ENCODE peak calls at places on chromosomes 6 and 20, in six cellular contexts. One of them, this sample, is unnamed.

GRCh38 chr6:29631209-29631810 is 1.7 kb downstream of the GABBR1 start:
- DNase-seq in CD4-positive, alpha-beta T cell: no peak
- DNase-seq in uterus: no peak
- DNase-seq in fibroblast of villous mesenchyme: peak; percentile 15
- DNase-seq in heart right ventricle: no peak
- DNase-seq in nephron progenitor cell: peak; percentile 29
- DNase-seq in this sample: no peak

GRCh38 chr6:107106165-107106564 is 9.2 kb downstream of the BEND3 start:
- DNase-seq in uterus: no peak
- DNase-seq in fibroblast of villous mesenchyme: no peak
- DNase-seq in nephron progenitor cell: no peak
- DNase-seq in CD4-positive, alpha-beta T cell: no peak
- DNase-seq in heart right ventricle: no peak
- DNase-seq in this sample: no peak

GRCh38 chr20:22315771-22316170 is 268.6 kb downstream of the FOXA2 start:
- DNase-seq in fibroblast of villous mesenchyme: no peak
- DNase-seq in CD4-positive, alpha-beta T cell: no peak
- DNase-seq in heart right ventricle: no peak
- DNase-seq in uterus: no peak
- DNase-seq in nephron progenitor cell: no peak
- DNase-seq in this sample: no peak

GRCh38 chr6:70980800-70981199 is 23.9 kb upstream of the B3GAT2 start:
- DNase-seq in nephron progenitor cell: no peak
- DNase-seq in fibroblast of villous mesenchyme: no peak
- DNase-seq in CD4-positive, alpha-beta T cell: no peak
- DNase-seq in uterus: no peak
- DNase-seq in heart right ventricle: no peak
- DNase-seq in this sample: no peak

GRCh38 chr6:150867117-150867516 is 1.6 kb downstream of the MTHFD1L start:
- DNase-seq in uterus: no peak
- DNase-seq in nephron progenitor cell: peak; percentile 5
- DNase-seq in heart right ventricle: no peak
- DNase-seq in CD4-positive, alpha-beta T cell: no peak
- DNase-seq in fibroblast of villous mesenchyme: no peak
- DNase-seq in this sample: no peak

GRCh38 chr20:64278319-64278681 is 22.8 kb downstream of the PCMTD2 start:
- DNase-seq in heart right ventricle: no peak
- DNase-seq in nephron progenitor cell: no peak
- DNase-seq in CD4-positive, alpha-beta T cell: no peak
- DNase-seq in uterus: no peak
- DNase-seq in fibroblast of villous mesenchyme: no peak
- DNase-seq in this sample: no peak

GRCh38 chr20:19907326-19908056 is 109.7 kb upstream of the NAA20 start:
- DNase-seq in fibroblast of villous mesenchyme: peak; percentile 35
- DNase-seq in CD4-positive, alpha-beta T cell: no peak
- DNase-seq in uterus: no peak
- DNase-seq in nephron progenitor cell: no peak
- DNase-seq in heart right ventricle: no peak
- DNase-seq in this sample: no peak

GRCh38 chr20:37343212-37343993 is 2.5 kb upstream of the SRC start:
- DNase-seq in CD4-positive, alpha-beta T cell: no peak
- DNase-seq in nephron progenitor cell: no peak
- DNase-seq in uterus: no peak
- DNase-seq in heart right ventricle: no peak
- DNase-seq in fibroblast of villous mesenchyme: no peak
- DNase-seq in this sample: no peak

GRCh38 chr20:34516874-34517542 is 786 bp downstream of the DYNLRB1 start:
- DNase-seq in CD4-positive, alpha-beta T cell: no peak
- DNase-seq in uterus: peak; percentile 28
- DNase-seq in nephron progenitor cell: peak; percentile 23
- DNase-seq in heart right ventricle: no peak
- DNase-seq in fibroblast of villous mesenchyme: peak; percentile 32
- DNase-seq in this sample: no peak

GRCh38 chr6:45532626-45533258 is 155.0 kb upstream of the SUPT3H start:
- DNase-seq in nephron progenitor cell: no peak
- DNase-seq in heart right ventricle: no peak
- DNase-seq in uterus: no peak
- DNase-seq in CD4-positive, alpha-beta T cell: no peak
- DNase-seq in fibroblast of villous mesenchyme: peak; percentile 86
- DNase-seq in this sample: no peak

GRCh38 chr20:54398814-54399213 is 76.6 kb upstream of the DOK5 start:
- DNase-seq in uterus: no peak
- DNase-seq in heart right ventricle: no peak
- DNase-seq in nephron progenitor cell: no peak
- DNase-seq in CD4-positive, alpha-beta T cell: no peak
- DNase-seq in fibroblast of villous mesenchyme: no peak
- DNase-seq in this sample: no peak

GRCh38 chr20:8127553-8128255 is 4.4 kb upstream of the PLCB1 start:
- DNase-seq in uterus: no peak
- DNase-seq in nephron progenitor cell: no peak
- DNase-seq in fibroblast of villous mesenchyme: peak; percentile 45
- DNase-seq in CD4-positive, alpha-beta T cell: no peak
- DNase-seq in heart right ventricle: no peak
- DNase-seq in this sample: no peak

GRCh38 chr6:159933077-159933476 is 35.8 kb upstream of the IGF2R start:
- DNase-seq in fibroblast of villous mesenchyme: no peak
- DNase-seq in heart right ventricle: no peak
- DNase-seq in CD4-positive, alpha-beta T cell: no peak
- DNase-seq in uterus: no peak
- DNase-seq in nephron progenitor cell: no peak
- DNase-seq in this sample: no peak

GRCh38 chr6:67210450-67210849 is 1424.6 kb upstream of the ADGRB3 start:
- DNase-seq in nephron progenitor cell: no peak
- DNase-seq in fibroblast of villous mesenchyme: peak; percentile 1
- DNase-seq in CD4-positive, alpha-beta T cell: no peak
- DNase-seq in uterus: no peak
- DNase-seq in heart right ventricle: no peak
- DNase-seq in this sample: no peak

GRCh38 chr6:108592371-108593337 is 31.9 kb downstream of the FOXO3 start:
- DNase-seq in fibroblast of villous mesenchyme: peak; percentile 78
- DNase-seq in nephron progenitor cell: peak; percentile 25
- DNase-seq in uterus: peak; percentile 61
- DNase-seq in CD4-positive, alpha-beta T cell: peak; percentile 21
- DNase-seq in heart right ventricle: no peak
- DNase-seq in this sample: peak; percentile 79

GRCh38 chr20:36093025-36093803 is 61.3 kb upstream of the EPB41L1 start:
- DNase-seq in heart right ventricle: peak; percentile 47
- DNase-seq in fibroblast of villous mesenchyme: no peak
- DNase-seq in nephron progenitor cell: peak; percentile 33
- DNase-seq in CD4-positive, alpha-beta T cell: peak; percentile 29
- DNase-seq in uterus: peak; percentile 34
- DNase-seq in this sample: no peak

GRCh38 chr6:75643173-75643572 is 41.5 kb downstream of the SENP6 start:
- DNase-seq in uterus: no peak
- DNase-seq in nephron progenitor cell: no peak
- DNase-seq in heart right ventricle: no peak
- DNase-seq in fibroblast of villous mesenchyme: peak; percentile 51
- DNase-seq in CD4-positive, alpha-beta T cell: no peak
- DNase-seq in this sample: no peak

GRCh38 chr20:22402550-22402949 is 181.8 kb downstream of the FOXA2 start:
- DNase-seq in nephron progenitor cell: no peak
- DNase-seq in heart right ventricle: no peak
- DNase-seq in CD4-positive, alpha-beta T cell: no peak
- DNase-seq in uterus: no peak
- DNase-seq in fibroblast of villous mesenchyme: no peak
- DNase-seq in this sample: no peak

GRCh38 chr6:39169448-39170344 is 54.7 kb upstream of the SAYSD1 start:
- DNase-seq in heart right ventricle: no peak
- DNase-seq in uterus: no peak
- DNase-seq in CD4-positive, alpha-beta T cell: no peak
- DNase-seq in nephron progenitor cell: no peak
- DNase-seq in fibroblast of villous mesenchyme: no peak
- DNase-seq in this sample: no peak

DNA sequence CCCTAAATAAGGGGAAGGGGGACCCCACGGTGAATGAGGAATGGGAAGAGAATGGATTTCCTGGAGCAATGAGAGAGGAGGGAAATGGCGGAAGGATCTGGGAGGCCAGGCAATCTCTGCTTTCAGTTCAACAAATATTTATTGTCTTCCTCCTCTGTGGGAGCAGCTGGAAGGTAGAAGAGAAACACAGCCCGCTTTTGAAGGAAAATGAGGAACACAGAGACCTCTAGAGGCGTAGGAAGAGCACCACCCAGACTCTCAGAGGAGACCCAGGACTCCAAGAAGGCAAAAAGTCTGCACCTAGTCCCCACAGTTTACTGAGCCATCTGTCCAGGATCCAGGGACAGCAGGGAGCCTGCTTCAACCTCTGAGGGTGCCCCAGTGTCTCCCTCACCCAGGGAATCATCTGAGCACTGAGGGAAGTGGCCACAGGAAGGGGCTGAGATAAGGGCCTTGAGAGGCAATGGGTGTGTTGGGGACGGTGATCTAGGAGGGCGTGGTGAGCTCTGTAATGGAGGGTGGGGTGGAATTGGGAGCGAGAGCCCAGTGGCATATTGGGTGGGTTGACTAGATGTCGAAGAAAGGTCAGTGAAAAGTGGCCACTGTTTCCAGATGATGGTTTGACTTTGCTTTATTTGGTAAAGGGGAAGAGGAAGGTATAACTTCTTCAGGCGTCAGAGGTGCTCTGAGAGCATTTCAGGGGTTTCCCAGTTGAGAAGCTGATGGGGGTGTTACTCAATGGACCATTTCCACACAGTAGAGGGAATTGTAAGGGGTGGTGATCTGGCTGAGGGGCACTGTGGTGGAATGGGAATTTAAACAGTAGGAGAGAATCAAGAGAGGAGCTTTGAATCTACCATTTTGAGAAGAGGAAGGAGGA is 610 bp downstream of the PSORS1C1 start:
- DNase-seq in fibroblast of villous mesenchyme: peak; percentile 57
- DNase-seq in nephron progenitor cell: no peak
- DNase-seq in heart right ventricle: no peak
- DNase-seq in uterus: no peak
- DNase-seq in CD4-positive, alpha-beta T cell: no peak
- DNase-seq in this sample: no peak
- TF ChIP-seq CTCF in fibroblast of villous mesenchyme: peak; percentile 52
- TF ChIP-seq CTCF in nephron progenitor cell: no peak
- TF ChIP-seq CTCF in heart right ventricle: no peak
- TF ChIP-seq CTCF in uterus: peak; percentile 31
- TF ChIP-seq CTCF in CD4-positive, alpha-beta T cell: peak; percentile 44
- TF ChIP-seq CTCF in this sample: peak; percentile 7

GRCh38 chr6:63634630-63635029 is 972 bp upstream of the PHF3 start:
- DNase-seq in nephron progenitor cell: no peak
- DNase-seq in uterus: no peak
- DNase-seq in heart right ventricle: no peak
- DNase-seq in CD4-positive, alpha-beta T cell: no peak
- DNase-seq in fibroblast of villous mesenchyme: no peak
- DNase-seq in this sample: no peak
- TF ChIP-seq CTCF in nephron progenitor cell: no peak
- TF ChIP-seq CTCF in uterus: no peak
- TF ChIP-seq CTCF in heart right ventricle: no peak
- TF ChIP-seq CTCF in CD4-positive, alpha-beta T cell: no peak
- TF ChIP-seq CTCF in fibroblast of villous mesenchyme: no peak
- TF ChIP-seq CTCF in this sample: no peak

GRCh38 chr6:155493694-155494143 is 38.1 kb upstream of the NOX3 start:
- DNase-seq in uterus: peak; percentile 48
- DNase-seq in fibroblast of villous mesenchyme: peak; percentile 99
- DNase-seq in CD4-positive, alpha-beta T cell: no peak
- DNase-seq in heart right ventricle: peak; percentile 10
- DNase-seq in nephron progenitor cell: no peak
- DNase-seq in this sample: peak; percentile 99

GRCh38 chr6:155493026-155493693 is 37.5 kb upstream of the NOX3 start:
- DNase-seq in nephron progenitor cell: no peak
- DNase-seq in fibroblast of villous mesenchyme: no peak
- DNase-seq in CD4-positive, alpha-beta T cell: no peak
- DNase-seq in uterus: no peak
- DNase-seq in heart right ventricle: no peak
- DNase-seq in this sample: no peak

GRCh38 chr6:155497273-155497672 is 41.6 kb upstream of the NOX3 start:
- DNase-seq in CD4-positive, alpha-beta T cell: no peak
- DNase-seq in uterus: no peak
- DNase-seq in fibroblast of villous mesenchyme: no peak
- DNase-seq in nephron progenitor cell: no peak
- DNase-seq in heart right ventricle: no peak
- DNase-seq in this sample: no peak

GRCh38 chr6:155492061-155492735 is 36.6 kb upstream of the NOX3 start:
- DNase-seq in uterus: no peak
- DNase-seq in fibroblast of villous mesenchyme: no peak
- DNase-seq in CD4-positive, alpha-beta T cell: no peak
- DNase-seq in nephron progenitor cell: no peak
- DNase-seq in heart right ventricle: no peak
- DNase-seq in this sample: no peak

GRCh38 chr6:155495011-155495768 is 39.6 kb upstream of the NOX3 start:
- DNase-seq in nephron progenitor cell: peak; percentile 28
- DNase-seq in fibroblast of villous mesenchyme: peak; percentile 99
- DNase-seq in heart right ventricle: peak; percentile 13
- DNase-seq in CD4-positive, alpha-beta T cell: no peak
- DNase-seq in uterus: peak; percentile 57
- DNase-seq in this sample: peak; percentile 90
- TF ChIP-seq CTCF in nephron progenitor cell: peak; percentile 24
- TF ChIP-seq CTCF in fibroblast of villous mesenchyme: peak; percentile 78
- TF ChIP-seq CTCF in heart right ventricle: no peak
- TF ChIP-seq CTCF in CD4-positive, alpha-beta T cell: no peak
- TF ChIP-seq CTCF in uterus: peak; percentile 30
- TF ChIP-seq CTCF in this sample: peak; percentile 84

GRCh38 chr20:32436968-32437367 is 78.8 kb downstream of the ASXL1 start:
- DNase-seq in CD4-positive, alpha-beta T cell: no peak
- DNase-seq in uterus: no peak
- DNase-seq in heart right ventricle: no peak
- DNase-seq in fibroblast of villous mesenchyme: no peak
- DNase-seq in nephron progenitor cell: no peak
- DNase-seq in this sample: no peak

GRCh38 chr20:32436142-32436861 is 78.2 kb downstream of the ASXL1 start:
- DNase-seq in fibroblast of villous mesenchyme: no peak
- DNase-seq in heart right ventricle: no peak
- DNase-seq in CD4-positive, alpha-beta T cell: no peak
- DNase-seq in uterus: no peak
- DNase-seq in nephron progenitor cell: no peak
- DNase-seq in this sample: no peak

GRCh38 chr20:32438331-32438858 is 80.3 kb downstream of the ASXL1 start:
- DNase-seq in uterus: no peak
- DNase-seq in heart right ventricle: no peak
- DNase-seq in fibroblast of villous mesenchyme: no peak
- DNase-seq in CD4-positive, alpha-beta T cell: no peak
- DNase-seq in nephron progenitor cell: no peak
- DNase-seq in this sample: no peak

GRCh38 chr20:32439132-32439829 is 81.2 kb downstream of the ASXL1 start:
- DNase-seq in heart right ventricle: no peak
- DNase-seq in CD4-positive, alpha-beta T cell: no peak
- DNase-seq in uterus: no peak
- DNase-seq in fibroblast of villous mesenchyme: no peak
- DNase-seq in nephron progenitor cell: no peak
- DNase-seq in this sample: peak; percentile 59

DNA sequence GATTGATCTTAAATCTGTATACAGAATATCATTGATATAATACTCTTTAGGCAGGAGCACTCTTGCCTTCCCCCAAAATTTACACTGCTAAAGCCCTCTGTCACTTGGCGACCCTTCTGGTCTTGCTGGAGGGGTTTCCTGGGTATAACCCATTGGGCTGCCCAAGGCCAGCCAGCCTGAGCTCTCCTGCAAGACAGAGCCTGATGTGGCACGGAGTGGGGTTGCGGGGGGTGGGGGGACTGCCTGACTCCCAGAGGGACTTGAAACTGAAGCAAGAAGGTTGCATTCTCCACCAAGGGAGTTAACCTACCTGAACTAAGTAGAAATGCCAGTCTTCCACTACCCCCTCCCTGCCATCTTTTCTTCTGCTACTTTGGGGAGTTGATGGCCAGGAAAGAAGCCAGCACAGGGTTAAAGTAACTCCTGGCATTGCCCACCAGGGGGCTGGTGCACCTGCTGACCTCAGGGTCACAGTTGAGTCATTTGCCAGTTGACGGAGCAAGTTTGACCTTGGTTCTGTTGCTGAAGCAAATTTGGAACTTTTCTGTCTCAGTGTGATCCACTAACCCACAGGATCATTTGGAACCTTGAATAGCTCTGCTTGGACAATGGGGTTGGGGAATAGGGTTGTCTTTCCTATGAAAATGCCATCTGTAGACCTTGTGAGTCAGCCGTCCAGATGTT is 79.4 kb downstream of the ASXL1 start:
- DNase-seq in CD4-positive, alpha-beta T cell: no peak
- DNase-seq in fibroblast of villous mesenchyme: no peak
- DNase-seq in uterus: no peak
- DNase-seq in heart right ventricle: no peak
- DNase-seq in nephron progenitor cell: no peak
- DNase-seq in this sample: no peak
- TF ChIP-seq CTCF in CD4-positive, alpha-beta T cell: peak; percentile 21
- TF ChIP-seq CTCF in fibroblast of villous mesenchyme: peak; percentile 36
- TF ChIP-seq CTCF in uterus: no peak
- TF ChIP-seq CTCF in heart right ventricle: no peak
- TF ChIP-seq CTCF in nephron progenitor cell: no peak
- TF ChIP-seq CTCF in this sample: peak; percentile 29

This sample was measured in AG09309.